ENCODE peak calls at places on chromosomes 1 and 21, in five cellular contexts. V, N, B, Q and R are unnamed samples.

GRCh38 chr21:40166291-40166843 is 299.1 kb downstream of the PCP4 start:
- DNase-seq in V (no peak), N (no peak), B (no peak), Q (no peak), R (no peak)

GRCh38 chr1:50829010-50829958 is 130.8 kb downstream of the FAF1 start:
- DNase-seq in V (no peak), N (no peak), B (no peak), Q (no peak), R (no peak)

GRCh38 chr1:41735587-41736290 is 183.0 kb downstream of the HIVEP3 start:
- DNase-seq in V (no peak), N (no peak), B (no peak), Q (no peak), R (peak)

GRCh38 chr1:24965571-24965930 is 35.5 kb upstream of the RUNX3 start:
- DNase-seq in V (no peak), N (no peak), B (no peak), Q (no peak), R (no peak)

GRCh38 chr1:240474133-240474614 is 137.8 kb downstream of the GREM2 start:
- DNase-seq in V (no peak), N (no peak), B (no peak), Q (no peak), R (peak)

GRCh38 chr1:55249646-55250398 is 34.7 kb upstream of the USP24 start:
- DNase-seq in V (no peak), N (no peak), B (no peak), Q (no peak), R (no peak)

GRCh38 chr1:159958721-159959380 is 4.8 kb upstream of the SLAMF9 start:
- DNase-seq in V (no peak), N (no peak), B (no peak), Q (no peak), R (no peak)

GRCh38 chr1:109882288-109883245 is 28.1 kb upstream of the CSF1 start:
- DNase-seq in V (no peak), N (peak), B (no peak), Q (no peak), R (no peak)

GRCh38 chr1:219155140-219155539 is 18.5 kb upstream of the LYPLAL1 start:
- DNase-seq in V (no peak), N (no peak), B (no peak), Q (no peak), R (no peak)

GRCh38 chr1:15073799-15074308 is 79.7 kb upstream of the TMEM51 start:
- DNase-seq in V (no peak), N (no peak), B (no peak), Q (no peak), R (no peak)

GRCh38 chr1:152047954-152048640 is 11.3 kb upstream of the S100A11 start:
- DNase-seq in V (peak), N (peak), B (peak), Q (peak), R (peak)

GRCh38 chr1:19028110-19028509 is 71.6 kb upstream of the IFFO2 start:
- DNase-seq in V (no peak), N (no peak), B (no peak), Q (no peak), R (no peak)

GRCh38 chr1:33762099-33762830 is 101.6 kb upstream of the HMGB4 start:
- DNase-seq in V (no peak), N (no peak), B (no peak), Q (no peak), R (no peak)

GRCh38 chr1:2232916-2233438 is 4.9 kb downstream of the SKI start:
- DNase-seq in V (no peak), N (no peak), B (no peak), Q (no peak), R (no peak)

GRCh38 chr1:203581841-203582240 is 44.8 kb upstream of the ATP2B4 start:
- DNase-seq in V (no peak), N (no peak), B (no peak), Q (no peak), R (no peak)

GRCh38 chr1:22673486-22674409 is 20.7 kb downstream of the C1QB start:
- DNase-seq in V (peak), N (no peak), B (peak), Q (no peak), R (peak)

GRCh38 chr1:78825561-78825960 is 175.9 kb downstream of the IFI44 start:
- DNase-seq in V (no peak), N (no peak), B (no peak), Q (no peak), R (no peak)

GRCh38 chr1:232044728-232045127 is 418.1 kb downstream of the DISC1 start:
- DNase-seq in V (no peak), N (no peak), B (no peak), Q (no peak), R (no peak)

GRCh38 chr1:221824025-221824424 is 82.1 kb upstream of the DUSP10 start:
- DNase-seq in V (no peak), N (no peak), B (peak), Q (no peak), R (peak)

GRCh38 chr1:200311256-200311655 is 98.6 kb downstream of the ZNF281 start:
- DNase-seq in V (no peak), N (no peak), B (no peak), Q (no peak), R (peak)

GRCh38 chr1:36365310-36365895 is 20.3 kb downstream of the STK40 start:
- DNase-seq in V (no peak), N (peak), B (no peak), Q (no peak), R (peak)

GRCh38 chr1:226002667-226003501 is 3.7 kb upstream of the SDE2 start:
- DNase-seq in V (no peak), N (peak), B (no peak), Q (peak), R (peak)

GRCh38 chr1:169595764-169596711 is 9.8 kb upstream of the F5 start:
- DNase-seq in V (no peak), N (no peak), B (peak), Q (peak), R (peak)

GRCh38 chr1:225477296-225477911 is 49.6 kb upstream of the LBR start:
- DNase-seq in V (no peak), N (no peak), B (no peak), Q (no peak), R (no peak)

GRCh38 chr1:11568687-11569086 is 85.5 kb downstream of the FBXO2 start:
- DNase-seq in V (peak), N (no peak), B (peak), Q (no peak), R (no peak)

GRCh38 chr1:162193815-162194214 is 124.3 kb downstream of the NOS1AP start:
- DNase-seq in V (no peak), N (no peak), B (no peak), Q (no peak), R (no peak)

GRCh38 chr1:178243119-178243518 is 149.2 kb downstream of the RASAL2 start:
- DNase-seq in V (no peak), N (no peak), B (no peak), Q (no peak), R (no peak)